ENCODE peak calls at places on chromosomes 12 and 14, in seven cellular contexts. S is hepatocyte, M is neural progenitor cell, T is ascending aorta, R is heart right ventricle, G is esophagus squamous epithelium, D is left ventricle myocardium inferior. P is an unnamed sample. For H3K4me1 and H3K27me3, the result is how much of the 10 kb centered on the place peaks cover.

GRCh38 chr14:103693514-103693913 is 21.7 kb downstream of the XRCC3 start:
- DNase-seq in S (no peak), M (no peak), T (no peak), R (no peak), G (no peak), D (no peak), P (no peak)

GRCh38 chr14:29799718-29800117 is 127.9 kb downstream of the PRKD1 start:
- DNase-seq in S (no peak), M (no peak), T (no peak), R (no peak), G (no peak), D (no peak), P (no peak)

GRCh38 chr12:21559855-21560569 is 33.9 kb downstream of the SPX start:
- DNase-seq in S (no peak), M (no peak), T (no peak), R (no peak), G (no peak), D (no peak), P (no peak)

GRCh38 chr12:126704609-126705008 is 1562.4 kb upstream of the TMEM132C start:
- DNase-seq in S (no peak), M (no peak), T (no peak), R (no peak), G (no peak), D (no peak), P (no peak)

GRCh38 chr12:40122842-40123241 is 17.0 kb upstream of the SLC2A13 start:
- DNase-seq in S (no peak), M (no peak), T (no peak), R (no peak), G (no peak), D (no peak), P (no peak)

GRCh38 chr12:122049827-122050226 is 28.1 kb downstream of the BCL7A start:
- DNase-seq in S (no peak), M (no peak), T (no peak), R (no peak), G (no peak), D (no peak), P (no peak)

GRCh38 chr12:66279127-66279712 is 23.1 kb upstream of the HELB start:
- DNase-seq in S (peak), M (peak), T (no peak), R (no peak), G (no peak), D (no peak), P (no peak)

GRCh38 chr12:26011099-26011498 is 52.6 kb downstream of the RASSF8 start:
- DNase-seq in S (no peak), M (no peak), T (no peak), R (no peak), G (no peak), D (no peak), P (no peak)

GRCh38 chr14:72904840-72905561 is 11.1 kb upstream of the DPF3 start:
- DNase-seq in S (peak), M (peak), T (peak), R (peak), G (no peak), D (peak), P (peak)

GRCh38 chr14:71688576-71688975 is 243.7 kb upstream of the RGS6 start:
- DNase-seq in S (peak), M (no peak), T (no peak), R (no peak), G (no peak), D (no peak), P (no peak)

GRCh38 chr14:55430024-55430690 is 10.3 kb downstream of the TBPL2 start:
- DNase-seq in S (peak), M (peak), T (peak), R (peak), G (no peak), D (no peak), P (peak)

GRCh38 chr12:108046135-108046534 is 83.0 kb upstream of the WSCD2 start:
- DNase-seq in S (no peak), M (no peak), T (no peak), R (no peak), G (no peak), D (no peak), P (no peak)

GRCh38 chr12:103387385-103387784 is 108.4 kb downstream of the C12orf42 start:
- DNase-seq in S (no peak), M (no peak), T (no peak), R (no peak), G (no peak), D (no peak), P (no peak)

GRCh38 chr12:128314611-128315010 is 47.6 kb downstream of the TMEM132C start:
- DNase-seq in S (no peak), M (no peak), T (no peak), R (no peak), G (no peak), D (no peak), P (no peak)

GRCh38 chr14:21997300-21997699 is 323.7 kb upstream of the OR4E1 start:
- DNase-seq in S (peak), M (peak), T (no peak), R (no peak), G (no peak), D (no peak), P (no peak)

GRCh38 chr12:127570793-127571360 is 696.1 kb upstream of the TMEM132C start:
- DNase-seq in S (no peak), M (no peak), T (no peak), R (no peak), G (no peak), D (no peak), P (no peak)

GRCh38 chr12:53299101-53299453 is 418 bp upstream of the MYG1 start:
- DNase-seq in S (peak), M (no peak), T (peak), R (no peak), G (no peak), D (no peak), P (no peak)

GRCh38 chr12:4978737-4979136 is 64.9 kb upstream of the KCNA5 start:
- DNase-seq in S (no peak), M (no peak), T (no peak), R (no peak), G (no peak), D (no peak), P (no peak)

GRCh38 chr12:106364261-106364660 is 6.7 kb downstream of the POLR3B start:
- DNase-seq in S (no peak), M (no peak), T (no peak), R (no peak), G (no peak), D (no peak), P (no peak)

GRCh38 chr12:108306014-108306501 is 33.1 kb downstream of the CMKLR1 start:
- DNase-seq in S (peak), M (peak), T (peak), R (peak), G (no peak), D (no peak), P (no peak)

GRCh38 chr12:53798575-53798974 is 46.8 kb upstream of the CISTR start:
- DNase-seq in S (no peak), M (no peak), T (no peak), R (no peak), G (no peak), D (no peak), P (no peak)

GRCh38 chr12:91139264-91139663 is 28.0 kb upstream of the LUM start:
- DNase-seq in S (no peak), M (no peak), T (no peak), R (no peak), G (no peak), D (no peak), P (peak)

GRCh38 chr12:91139981-91140659 is 28.8 kb upstream of the LUM start:
- DNase-seq in S (peak), M (no peak), T (no peak), R (no peak), G (no peak), D (no peak), P (peak)

GRCh38 chr12:91142184-91142583 is 30.9 kb upstream of the LUM start:
- DNase-seq in S (peak), M (no peak), T (no peak), R (peak), G (no peak), D (no peak), P (no peak)

GRCh38 chr12:91140660-91141045 is 29.4 kb upstream of the LUM start:
- DNase-seq in S (peak), M (no peak), T (no peak), R (peak), G (no peak), D (no peak), P (no peak)

GRCh38 chr12:91138337-91138905 is 27.1 kb upstream of the LUM start:
- DNase-seq in S (peak), M (peak), T (no peak), R (peak), G (no peak), D (peak), P (no peak)
- H3K4me1 ChIP-seq in S (under half), M (under half), T (under half), R (under half), G (under half), D (under half), P (half or more)

GRCh38 chr14:104864267-104865068 is 600 bp upstream of the CEP170B start:
- DNase-seq in S (peak), M (peak), T (no peak), R (no peak), G (no peak), D (peak), P (no peak)
- H3K27me3 ChIP-seq in S (under half), M (under half), T (under half), R (under half), G (under half), D (under half), P (under half)

GRCh38 chr12:110543965-110544364 is 39.2 kb downstream of the PPTC7 start:
- DNase-seq in S (no peak), M (no peak), T (no peak), R (no peak), G (no peak), D (no peak), P (no peak)
- H3K4me1 ChIP-seq in S (under half), M (under half), T (under half), R (under half), G (half or more), D (half or more), P (under half)

GRCh38 chr14:56811596-56812363 is 1.5 kb upstream of the OTX2 start:
- DNase-seq in S (no peak), M (peak), T (no peak), R (no peak), G (no peak), D (no peak), P (no peak)
- H3K27me3 ChIP-seq in S (half or more), M (under half), T (under half), R (half or more), G (under half), D (half or more), P (under half)

DNA sequence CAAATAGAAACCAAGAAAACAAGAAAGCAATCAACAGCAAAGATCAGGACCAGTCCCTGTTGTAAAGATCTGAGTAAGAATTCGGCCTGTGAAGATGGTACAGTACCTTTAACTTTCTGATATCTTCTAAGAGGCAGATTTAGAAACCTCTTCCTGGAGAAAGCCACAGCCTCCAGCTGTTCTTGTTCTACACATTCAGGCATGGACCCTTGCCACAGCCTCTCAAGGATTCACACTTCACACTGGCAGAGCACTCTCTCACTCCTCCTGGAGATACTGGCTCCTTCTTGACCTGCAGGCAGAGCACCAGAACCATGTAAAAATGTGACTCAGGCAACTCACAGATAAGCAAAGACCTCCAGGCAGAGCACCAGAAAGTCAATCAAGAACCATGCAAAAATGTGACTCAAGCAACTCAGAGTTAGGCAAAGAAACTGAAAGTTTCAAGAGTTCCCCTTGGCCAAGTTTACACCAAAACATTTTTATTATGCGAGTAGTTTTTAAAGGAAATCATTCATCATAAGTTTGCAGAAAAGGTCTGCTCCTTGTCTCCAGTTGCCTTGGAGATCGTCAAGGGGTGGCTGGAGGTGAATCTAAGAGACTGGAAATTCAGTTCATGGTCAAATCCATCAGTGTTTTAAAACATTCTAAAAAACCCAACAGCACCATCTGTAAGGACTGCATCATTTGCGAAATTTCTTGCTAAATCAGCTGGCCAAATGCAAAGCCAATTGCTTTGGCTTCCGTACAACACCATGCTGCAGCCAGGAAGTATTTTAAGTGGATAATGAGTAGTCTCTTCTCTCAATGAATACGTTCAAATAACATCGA is 119.3 kb upstream of the MDM1 start:
- DNase-seq in S (peak), M (no peak), T (peak), R (peak), G (no peak), D (peak), P (no peak)
- H3K4me1 ChIP-seq in S (under half), M (under half), T (under half), R (under half), G (under half), D (under half), P (under half)

DNA sequence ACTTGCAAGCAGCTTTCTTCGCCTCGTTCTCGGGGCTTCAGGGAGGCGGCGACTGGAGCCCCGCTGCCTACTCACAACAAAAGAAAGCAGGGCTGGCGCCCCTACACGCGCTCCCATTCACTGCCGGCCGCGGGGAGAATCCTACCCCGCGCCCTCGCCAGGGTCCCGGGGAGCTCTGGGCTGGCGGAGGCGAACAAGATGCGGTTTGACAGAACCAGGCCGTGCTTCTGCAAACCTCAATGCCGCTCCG is 820 bp downstream of the TBX5 start:
- DNase-seq in S (no peak), M (no peak), T (no peak), R (no peak), G (no peak), D (no peak), P (no peak)
- H3K27me3 ChIP-seq in S (half or more), M (half or more), T (under half), R (under half), G (under half), D (half or more), P (under half)

DNA sequence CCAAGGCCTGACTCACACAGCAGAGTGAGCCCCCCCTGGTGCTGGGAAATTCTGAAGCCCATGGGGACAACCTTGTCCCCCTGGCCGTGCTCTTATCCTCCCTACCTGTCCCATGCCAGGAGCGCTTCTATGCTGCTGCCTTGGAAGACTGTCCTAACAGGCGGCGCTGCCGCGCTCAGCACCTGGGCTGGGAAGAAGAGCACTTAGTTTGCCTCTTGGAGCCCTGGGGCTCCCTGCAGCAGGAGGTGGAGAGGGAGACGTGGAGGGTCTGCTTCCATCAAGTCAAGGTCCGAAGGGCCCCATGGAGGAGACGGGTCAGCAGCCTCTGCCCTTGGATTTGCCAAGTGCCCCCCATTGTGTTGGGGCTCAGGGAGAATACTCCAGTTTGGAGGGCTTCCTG is 300.5 kb downstream of the CACNA1C start:
- DNase-seq in S (no peak), M (no peak), T (no peak), R (no peak), G (no peak), D (no peak), P (no peak)
- H3K4me1 ChIP-seq in S (under half), M (under half), T (under half), R (under half), G (under half), D (half or more), P (under half)

GRCh38 chr12:132327351-132328171 is 1.8 kb downstream of the GALNT9 start:
- DNase-seq in S (peak), M (no peak), T (no peak), R (no peak), G (no peak), D (no peak), P (no peak)
- H3K27me3 ChIP-seq in S (half or more), M (half or more), T (under half), R (under half), G (under half), D (half or more), P (under half)

DNA sequence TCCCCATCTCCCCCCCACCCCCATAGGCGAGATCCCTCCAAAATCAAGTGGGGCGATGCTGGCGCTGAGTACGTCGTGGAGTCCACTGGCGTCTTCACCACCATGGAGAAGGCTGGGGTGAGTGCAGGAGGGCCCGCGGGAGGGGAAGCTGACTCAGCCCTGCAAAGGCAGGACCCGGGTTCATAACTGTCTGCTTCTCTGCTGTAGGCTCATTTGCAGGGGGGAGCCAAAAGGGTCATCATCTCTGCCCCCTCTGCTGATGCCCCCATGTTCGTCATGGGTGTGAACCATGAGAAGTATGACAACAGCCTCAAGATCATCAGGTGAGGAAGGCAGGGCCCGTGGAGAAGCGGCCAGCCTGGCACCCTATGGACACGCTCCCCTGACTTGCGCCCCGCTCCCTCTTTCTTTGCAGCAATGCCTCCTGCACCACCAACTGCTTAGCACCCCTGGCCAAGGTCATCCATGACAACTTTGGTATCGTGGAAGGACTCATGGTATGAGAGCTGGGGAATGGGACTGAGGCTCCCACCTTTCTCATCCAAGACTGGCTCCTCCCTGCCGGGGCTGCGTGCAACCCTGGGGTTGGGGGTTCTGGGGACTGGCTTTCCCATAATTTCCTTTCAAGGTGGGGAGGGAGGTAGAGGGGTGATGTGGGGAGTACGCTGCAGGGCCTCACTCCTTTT is 2.7 kb downstream of the GAPDH start:
- DNase-seq in S (no peak), M (no peak), T (peak), R (no peak), G (no peak), D (no peak), P (peak)
- H3K4me1 ChIP-seq in S (under half), M (under half), T (under half), R (under half), G (half or more), D (half or more), P (half or more)

P was measured in SJSA1.